ENCODE peak calls at places on chromosomes 1 and 21, in five cellular contexts. One of them, this sample, is unnamed.

GRCh38 chr21:39095681-39096080 is 87.6 kb downstream of the PSMG1 start:
- DNase-seq in HT-29: no peak
- DNase-seq in amniotic stem cell: no peak
- DNase-seq in left colon: no peak
- DNase-seq in aorta: no peak
- DNase-seq in this sample: no peak

GRCh38 chr21:44067011-44067839 is 40.0 kb upstream of the PWP2 start:
- DNase-seq in amniotic stem cell: no peak
- DNase-seq in aorta: no peak
- DNase-seq in left colon: no peak
- DNase-seq in HT-29: no peak
- DNase-seq in this sample: no peak

GRCh38 chr1:40932004-40932403 is 47.5 kb upstream of the CTPS1 start:
- DNase-seq in amniotic stem cell: no peak
- DNase-seq in HT-29: peak
- DNase-seq in left colon: no peak
- DNase-seq in aorta: no peak
- DNase-seq in this sample: no peak

GRCh38 chr1:27879374-27880082 is 7.2 kb downstream of the THEMIS2 start:
- DNase-seq in aorta: no peak
- DNase-seq in left colon: no peak
- DNase-seq in HT-29: no peak
- DNase-seq in amniotic stem cell: no peak
- DNase-seq in this sample: no peak

GRCh38 chr1:246460411-246460810 is 46.7 kb downstream of the SMYD3 start:
- DNase-seq in HT-29: no peak
- DNase-seq in amniotic stem cell: no peak
- DNase-seq in left colon: no peak
- DNase-seq in aorta: no peak
- DNase-seq in this sample: no peak

GRCh38 chr1:53545663-53546408 is 86.6 kb downstream of the DMRTB1 start:
- DNase-seq in aorta: peak
- DNase-seq in left colon: peak
- DNase-seq in HT-29: no peak
- DNase-seq in amniotic stem cell: no peak
- DNase-seq in this sample: no peak

GRCh38 chr1:48068216-48068615 is 71.0 kb upstream of the TRABD2B start:
- DNase-seq in left colon: no peak
- DNase-seq in aorta: no peak
- DNase-seq in HT-29: no peak
- DNase-seq in amniotic stem cell: no peak
- DNase-seq in this sample: no peak

GRCh38 chr1:223515915-223516314 is 122.7 kb downstream of the CCDC185 start:
- DNase-seq in amniotic stem cell: no peak
- DNase-seq in HT-29: no peak
- DNase-seq in aorta: no peak
- DNase-seq in left colon: no peak
- DNase-seq in this sample: no peak

GRCh38 chr1:215584389-215584788 is 17.3 kb downstream of the KCTD3 start:
- DNase-seq in aorta: no peak
- DNase-seq in HT-29: no peak
- DNase-seq in amniotic stem cell: no peak
- DNase-seq in left colon: no peak
- DNase-seq in this sample: no peak

GRCh38 chr1:17909634-17910033 is 154.5 kb downstream of the ACTL8 start:
- DNase-seq in left colon: no peak
- DNase-seq in aorta: no peak
- DNase-seq in HT-29: no peak
- DNase-seq in amniotic stem cell: no peak
- DNase-seq in this sample: peak

GRCh38 chr1:204331275-204331674 is 28.5 kb downstream of the PLEKHA6 start:
- DNase-seq in aorta: no peak
- DNase-seq in amniotic stem cell: no peak
- DNase-seq in left colon: peak
- DNase-seq in HT-29: peak
- DNase-seq in this sample: no peak

This sample was measured in fibroblast of lung.